ENCODE peak calls at places on chromosomes 13 and 19, in seven cellular contexts. S is psoas muscle, Y is colonic mucosa, C is MCF 10A, F is heart right ventricle, X is endodermal cell, T is natural killer cell. D is an unnamed sample.
A peak's percentile ranks its signal among the peaks of the same experiment; 100 is the strongest.

GRCh38 chr19:17579523-17580244 is 24.2 kb downstream of the COLGALT1 start:
- DNase-seq in S (peak; percentile 75), Y (peak; percentile 82), C (peak; percentile 94), F (peak; percentile 55), X (peak; percentile 96), T (peak; percentile 24), D (peak; percentile 36)

GRCh38 chr19:873084-874019 is 13.9 kb downstream of the CFD start:
- DNase-seq in S (peak; percentile 59), Y (peak; percentile 74), C (peak; percentile 89), F (no peak), X (peak; percentile 82), T (no peak), D (no peak)

GRCh38 chr13:19058566-19058965 is 123.1 kb downstream of the TUBA3C start:
- DNase-seq in S (no peak), Y (no peak), C (no peak), F (no peak), X (no peak), T (no peak), D (no peak)

GRCh38 chr13:79870766-79871165 is 389.8 kb downstream of the NDFIP2 start:
- DNase-seq in S (no peak), Y (no peak), C (no peak), F (no peak), X (no peak), T (no peak), D (no peak)

GRCh38 chr19:30879225-30879624 is 470.0 kb downstream of the TSHZ3 start:
- DNase-seq in S (no peak), Y (no peak), C (no peak), F (no peak), X (no peak), T (no peak), D (no peak)

GRCh38 chr19:33147538-33147937 is 15.6 kb downstream of the WDR88 start:
- DNase-seq in S (no peak), Y (no peak), C (no peak), F (no peak), X (no peak), T (no peak), D (no peak)

GRCh38 chr13:63864171-63864902 is 2448.7 kb upstream of the PCDH20 start:
- DNase-seq in S (no peak), Y (no peak), C (peak; percentile 32), F (no peak), X (no peak), T (no peak), D (no peak)

GRCh38 chr19:16433986-16434385 is 37.8 kb downstream of the EPS15L1 start:
- DNase-seq in S (no peak), Y (no peak), C (no peak), F (no peak), X (no peak), T (no peak), D (no peak)

GRCh38 chr13:94494021-94494420 is 14.5 kb upstream of the DCT start:
- DNase-seq in S (no peak), Y (no peak), C (no peak), F (no peak), X (no peak), T (no peak), D (no peak)

GRCh38 chr13:70375718-70376117 is 267.5 kb upstream of the KLHL1 start:
- DNase-seq in S (no peak), Y (peak; percentile 51), C (no peak), F (no peak), X (peak; percentile 51), T (no peak), D (no peak)

GRCh38 chr13:104586010-104586746 is 1520.0 kb upstream of the SLC10A2 start:
- DNase-seq in S (no peak), Y (peak; percentile 57), C (peak; percentile 44), F (no peak), X (no peak), T (no peak), D (no peak)

GRCh38 chr13:27349458-27349857 is 75.0 kb upstream of the GTF3A start:
- DNase-seq in S (no peak), Y (no peak), C (no peak), F (no peak), X (no peak), T (no peak), D (no peak)

GRCh38 chr19:11375143-11375948 is 880 bp downstream of the SWSAP1 start:
- DNase-seq in S (peak; percentile 66), Y (peak; percentile 65), C (no peak), F (peak; percentile 53), X (peak; percentile 83), T (peak; percentile 59), D (peak; percentile 46)

GRCh38 chr13:26011996-26012688 is 39.7 kb downstream of the SHISA2 start:
- DNase-seq in S (no peak), Y (no peak), C (no peak), F (peak; percentile 19), X (no peak), T (peak; percentile 23), D (no peak)

GRCh38 chr19:38003427-38004099 is 96.6 kb downstream of the SIPA1L3 start:
- DNase-seq in S (peak; percentile 80), Y (peak; percentile 60), C (peak; percentile 90), F (peak; percentile 65), X (peak; percentile 81), T (no peak), D (peak; percentile 33)

GRCh38 chr19:2479556-2480194 is 3.7 kb downstream of the GADD45B start:
- DNase-seq in S (no peak), Y (no peak), C (no peak), F (no peak), X (no peak), T (no peak), D (no peak)
- TF ChIP-seq CTCF in S (no peak), Y (no peak), C (no peak), F (no peak), X (peak; percentile 78), T (no peak), D (no peak)

DNA sequence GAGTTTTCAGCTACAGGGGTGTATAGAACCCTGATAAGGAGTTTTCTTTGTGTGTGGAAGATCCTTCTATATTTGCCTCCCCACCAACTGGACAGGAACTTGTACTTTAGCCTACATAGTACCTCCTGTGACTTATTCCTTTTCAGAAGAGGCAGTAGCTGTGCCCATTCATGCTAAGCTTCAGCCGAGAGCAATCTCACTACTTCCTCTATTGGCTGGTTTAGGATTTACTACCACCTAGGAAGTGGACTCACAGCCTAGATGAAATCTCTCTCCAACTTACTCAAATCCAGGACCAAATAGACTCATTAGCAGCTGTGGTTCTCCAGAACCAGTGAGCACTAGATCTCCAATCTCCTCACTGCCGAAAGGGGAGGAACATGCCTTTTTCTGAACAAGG is 2.3 kb upstream of the REX1BD start:
- DNase-seq in S (no peak), Y (no peak), C (no peak), F (no peak), X (no peak), T (no peak), D (no peak)
- TF ChIP-seq CTCF in S (no peak), Y (no peak), C (no peak), F (no peak), X (peak; percentile 19), T (no peak), D (no peak)

GRCh38 chr19:13839193-13839937 is 37.6 kb upstream of the NANOS3 start:
- DNase-seq in S (peak; percentile 96), Y (peak; percentile 87), C (peak; percentile 94), F (peak; percentile 90), X (peak; percentile 88), T (peak; percentile 80), D (peak; percentile 70)
- TF ChIP-seq CTCF in S (peak; percentile 7), Y (no peak), C (no peak), F (no peak), X (no peak), T (no peak), D (no peak)

DNA sequence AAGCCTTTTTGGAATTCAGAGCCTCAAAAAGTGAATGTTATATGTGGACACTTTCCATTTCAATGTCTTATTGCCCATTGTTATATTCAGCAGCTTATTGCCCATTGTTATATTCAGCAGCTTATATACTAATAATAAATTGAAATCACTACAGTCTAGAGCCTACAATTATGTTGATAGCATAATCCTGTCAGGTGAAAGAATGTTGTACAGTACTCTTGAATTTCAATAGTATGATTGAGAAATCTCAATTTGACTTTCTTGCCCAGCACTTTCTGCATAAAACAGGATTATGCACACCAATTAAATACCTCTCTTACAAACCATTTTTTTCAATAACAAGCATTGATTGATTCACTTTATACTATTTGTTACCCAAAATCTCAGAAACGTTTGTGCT is 260.8 kb downstream of the PCDH9 start:
- DNase-seq in S (no peak), Y (no peak), C (no peak), F (no peak), X (no peak), T (no peak), D (no peak)
- TF ChIP-seq CTCF in S (no peak), Y (no peak), C (no peak), F (no peak), X (no peak), T (no peak), D (no peak)

D was measured in activated B cell treated with CpG ODN at 0.5 μM for 24 hours.